ENCODE peak calls at places on chromosome 1, in seven cellular contexts. V is stimulated activated CD4-positive, alpha-beta T cell treated with anti-CD3 and anti-CD28 coated beads, Interleukin-12 subunit alpha, Interleukin-12 subunit beta, amount 100 ng/mL, for 24 hours; M is RWPE1; Q is body of pancreas; I is CD8-positive, alpha-beta memory T cell; U is A549; K is T-cell. E is an unnamed sample.

GRCh38 chr1:174799136-174799479 is 200.6 kb upstream of the CACYBP start:
- DNase-seq in I (no peak), Q (no peak), U (no peak), M (no peak), K (no peak), V (no peak), E (no peak)

GRCh38 chr1:6521502-6521901 is 30.0 kb upstream of the PLEKHG5 start:
- DNase-seq in I (no peak), Q (no peak), U (no peak), V (no peak), M (peak), K (no peak), E (peak)

GRCh38 chr1:32997381-32997891 is 32.8 kb upstream of the RNF19B start:
- DNase-seq in K (no peak), U (no peak), V (no peak), I (no peak), Q (no peak), M (no peak), E (no peak)

GRCh38 chr1:31523012-31523411 is 53.3 kb upstream of the TINAGL1 start:
- DNase-seq in V (no peak), U (no peak), I (no peak), K (no peak), M (peak), Q (no peak), E (peak)

GRCh38 chr1:11384170-11384554 is 94.8 kb upstream of the DISP3 start:
- DNase-seq in I (no peak), K (no peak), V (no peak), M (peak), Q (no peak), U (no peak), E (no peak)

GRCh38 chr1:153888518-153888917 is 34.3 kb downstream of the GATAD2B start:
- DNase-seq in Q (no peak), K (no peak), V (no peak), U (no peak), I (no peak), M (no peak), E (no peak)

GRCh38 chr1:203823306-203823705 is 27.9 kb downstream of the ZBED6 start:
- DNase-seq in I (no peak), M (no peak), K (no peak), V (no peak), U (no peak), Q (no peak), E (no peak)

GRCh38 chr1:170734412-170735175 is 70.7 kb downstream of the PRRX1 start:
- DNase-seq in I (no peak), Q (no peak), V (no peak), K (no peak), U (no peak), M (no peak), E (no peak)

GRCh38 chr1:20988030-20988825 is 188.5 kb downstream of the EIF4G3 start:
- DNase-seq in U (no peak), K (no peak), Q (no peak), M (no peak), I (no peak), V (no peak), E (no peak)

E was measured in PC-9.